ENCODE peak calls at places on chromosomes 16 and 17, in four cellular contexts. Z, C, N and H are unnamed samples.

GRCh38 chr17:9090641-9091096 is 69.4 kb downstream of the NTN1 start:
- DNase-seq in Z (no peak), C (no peak), N (no peak), H (no peak)

GRCh38 chr17:50218071-50218759 is 16.8 kb upstream of the COL1A1 start:
- DNase-seq in Z (no peak), C (peak), N (no peak), H (no peak)

GRCh38 chr17:50176559-50177471 is 11.0 kb downstream of the SGCA start:
- DNase-seq in Z (no peak), C (peak), N (no peak), H (no peak)

GRCh38 chr17:19306160-19307111 is 56.1 kb downstream of the B9D1 start:
- DNase-seq in Z (no peak), C (no peak), N (no peak), H (no peak)

GRCh38 chr16:3292604-3293003 is 9.3 kb downstream of the ZNF263 start:
- DNase-seq in Z (no peak), C (peak), N (no peak), H (no peak)

GRCh38 chr17:2084766-2085647 is 30.1 kb downstream of the HIC1 start:
- DNase-seq in Z (peak), C (peak), N (no peak), H (no peak)

GRCh38 chr17:77373298-77374169 is 232.8 kb downstream of the SEC14L1 start:
- DNase-seq in Z (no peak), C (peak), N (no peak), H (no peak)

GRCh38 chr16:14562691-14563491 is 67.2 kb downstream of the PARN start:
- DNase-seq in Z (no peak), C (no peak), N (no peak), H (no peak)

GRCh38 chr16:48687421-48688038 is 77.5 kb upstream of the N4BP1 start:
- DNase-seq in Z (no peak), C (peak), N (no peak), H (no peak)

GRCh38 chr17:10384175-10384574 is 11.4 kb upstream of the MYH13 start:
- DNase-seq in Z (no peak), C (no peak), N (no peak), H (no peak)

GRCh38 chr17:17738901-17739300 is 57.6 kb downstream of the RAI1 start:
- DNase-seq in Z (no peak), C (peak), N (peak), H (no peak)

GRCh38 chr16:53098526-53099317 is 43.9 kb downstream of the CHD9 start:
- DNase-seq in Z (peak), C (peak), N (peak), H (peak)

GRCh38 chr17:19867654-19868395 is at the start of gene ULK2:
- DNase-seq in Z (peak), C (peak), N (no peak), H (no peak)

GRCh38 chr16:81940781-81941560 is 70.3 kb downstream of the SDR42E1 start:
- DNase-seq in Z (no peak), C (peak), N (no peak), H (no peak)

GRCh38 chr17:41512789-41513547 is 5.7 kb downstream of the KRT15 start:
- DNase-seq in Z (no peak), C (no peak), N (no peak), H (no peak)

GRCh38 chr17:28693866-28694265 is 17.8 kb downstream of the PROCA1 start:
- DNase-seq in Z (no peak), C (no peak), N (no peak), H (no peak)

GRCh38 chr17:14918540-14918939 is 346.6 kb downstream of the PMP22 start:
- DNase-seq in Z (no peak), C (peak), N (no peak), H (no peak)

GRCh38 chr17:28385037-28385797 is 13.7 kb downstream of the SARM1 start:
- DNase-seq in Z (peak), C (no peak), N (no peak), H (no peak)

GRCh38 chr17:41345992-41346391 is 4.6 kb downstream of the KRT33A start:
- DNase-seq in Z (no peak), C (no peak), N (no peak), H (no peak)

GRCh38 chr16:12539185-12539929 is 264.3 kb downstream of the CPPED1 start:
- DNase-seq in Z (no peak), C (peak), N (no peak), H (no peak)

GRCh38 chr17:77343031-77343866 is 202.5 kb downstream of the SEC14L1 start:
- DNase-seq in Z (no peak), C (no peak), N (no peak), H (peak)

GRCh38 chr17:45230787-45231480 is 9.2 kb downstream of the FMNL1 start:
- DNase-seq in Z (no peak), C (peak), N (no peak), H (no peak)

GRCh38 chr16:2469399-2470233 is 1.5 kb upstream of the NTN3 start:
- DNase-seq in Z (no peak), C (no peak), N (no peak), H (no peak)

GRCh38 chr16:48053346-48053745 is 102.4 kb downstream of the ABCC12 start:
- DNase-seq in Z (no peak), C (peak), N (no peak), H (no peak)

GRCh38 chr16:84851192-84852127 is 31.7 kb downstream of the CRISPLD2 start:
- DNase-seq in Z (no peak), C (peak), N (no peak), H (no peak)

GRCh38 chr16:84535408-84535807 is 30.9 kb upstream of the MEAK7 start:
- DNase-seq in Z (no peak), C (no peak), N (no peak), H (no peak)

GRCh38 chr16:57570301-57571070 is 28.0 kb downstream of the ADGRG5 start:
- DNase-seq in Z (no peak), C (no peak), N (peak), H (no peak)

GRCh38 chr16:65667013-65667578 is 545.2 kb upstream of the CDH11 start:
- DNase-seq in Z (no peak), C (peak), N (no peak), H (no peak)

GRCh38 chr17:82350182-82351030 is 8.6 kb upstream of the TEX19 start:
- DNase-seq in Z (no peak), C (no peak), N (no peak), H (peak)

GRCh38 chr17:36791150-36791653 is 146.1 kb upstream of the LHX1 start:
- DNase-seq in Z (no peak), C (no peak), N (no peak), H (no peak)

GRCh38 chr17:31339906-31340661 is 18.7 kb upstream of the EVI2A start:
- DNase-seq in Z (no peak), C (peak), N (no peak), H (no peak)

GRCh38 chr17:53538129-53538617 is 284.6 kb upstream of the KIF2B start:
- DNase-seq in Z (no peak), C (no peak), N (no peak), H (no peak)

GRCh38 chr16:20610192-20610891 is 34.2 kb upstream of the ACSM2B start:
- DNase-seq in Z (no peak), C (no peak), N (no peak), H (no peak)

GRCh38 chr17:81805707-81806460 is 1.9 kb downstream of the GCGR start:
- DNase-seq in Z (no peak), C (no peak), N (no peak), H (no peak)

GRCh38 chr17:57107498-57108101 is 22.6 kb downstream of the AKAP1 start:
- DNase-seq in Z (no peak), C (peak), N (no peak), H (no peak)

GRCh38 chr16:15037003-15037402 is 18.9 kb downstream of the NTAN1 start:
- DNase-seq in Z (no peak), C (no peak), N (no peak), H (no peak)

GRCh38 chr17:65407017-65407416 is 154.4 kb downstream of the AXIN2 start:
- DNase-seq in Z (no peak), C (peak), N (no peak), H (no peak)

GRCh38 chr16:13100970-13101369 is 199.6 kb downstream of the SHISA9 start:
- DNase-seq in Z (no peak), C (no peak), N (no peak), H (no peak)

GRCh38 chr16:68764866-68765265 is 27.8 kb downstream of the CDH1 start:
- DNase-seq in Z (no peak), C (peak), N (no peak), H (no peak)

DNA sequence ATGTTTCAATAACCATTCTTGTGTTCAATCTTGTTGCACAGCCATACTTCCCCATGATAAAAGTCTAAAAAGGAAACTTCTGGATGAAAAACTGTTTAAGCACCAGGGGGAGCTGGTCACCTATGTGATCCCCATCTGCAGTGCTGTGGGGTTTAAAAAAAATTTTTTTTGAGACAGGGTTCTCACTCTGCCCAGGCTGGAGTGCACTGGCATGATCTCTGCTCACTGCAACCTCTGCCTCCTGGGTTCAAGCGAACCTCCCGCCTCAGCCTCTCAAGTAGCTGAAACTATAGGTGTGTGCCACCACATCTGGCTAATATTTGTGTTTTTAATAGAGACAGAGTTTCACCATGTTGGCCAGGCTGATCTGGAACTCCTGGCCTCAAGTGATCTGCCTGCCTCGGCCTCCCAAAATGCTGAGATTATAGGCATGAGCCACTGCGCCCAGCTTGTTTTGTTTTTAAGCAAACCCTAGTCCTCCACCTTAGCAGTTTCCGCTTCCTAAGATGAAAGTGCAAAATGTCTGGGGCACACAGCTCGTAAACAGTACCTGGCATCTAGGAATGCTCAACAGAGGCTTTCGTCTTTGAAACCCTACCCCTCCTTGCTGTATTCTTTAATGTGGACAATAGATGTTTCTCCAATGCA is 25.4 kb downstream of the DNAJA2 start:
- DNase-seq in Z (no peak), C (peak), N (no peak), H (no peak)
- TF ChIP-seq CTCF in Z (peak), C (peak), N (no peak), H (peak)

GRCh38 chr17:66715745-66716156 is 119.2 kb upstream of the CACNG5 start:
- DNase-seq in Z (no peak), C (peak), N (no peak), H (no peak)
- TF ChIP-seq CTCF in Z (peak), C (peak), N (no peak), H (peak)

GRCh38 chr17:7186241-7186640 is 7.1 kb upstream of the ASGR1 start:
- DNase-seq in Z (no peak), C (no peak), N (no peak), H (no peak)
- TF ChIP-seq CTCF in Z (no peak), C (peak), N (no peak), H (no peak)

GRCh38 chr17:38467491-38467890 is 39.2 kb downstream of the ARHGAP23 start:
- DNase-seq in Z (no peak), C (no peak), N (no peak), H (no peak)
- TF ChIP-seq CTCF in Z (no peak), C (no peak), N (no peak), H (no peak)

GRCh38 chr17:38485146-38485468 is 56.8 kb downstream of the ARHGAP23 start:
- DNase-seq in Z (no peak), C (no peak), N (no peak), H (no peak)
- TF ChIP-seq CTCF in Z (no peak), C (no peak), N (no peak), H (peak)